ENCODE peak calls at places on chromosomes 3 and 15, in ten cellular contexts. O is HEK293T; B is cortex of kidney; H is H7; N is T47D; G is IMR-90; X is activated CD8-positive, alpha-beta T cell treated with anti-CD3 and anti-CD28 coated beads, Interleukin-2, amount 10 ng/mL, durations not matched to agents 7 days and 5 days; U is germinal center; V is nucleus accumbens; K is thoracic aorta. R is an unnamed sample.

GRCh38 chr15:90571063-90571541 is 41.4 kb downstream of the CRTC3 start:
- DNase-seq in O (no peak), B (no peak), H (no peak), N (peak; percentile 27), G (no peak), X (peak; percentile 31), U (no peak), V (peak; percentile 58), K (peak; percentile 36), R (no peak)

GRCh38 chr3:78825118-78825857 is 942.5 kb downstream of the ROBO1 start:
- DNase-seq in O (no peak), B (no peak), H (no peak), N (no peak), G (no peak), X (no peak), U (no peak), V (no peak), K (no peak), R (no peak)

GRCh38 chr15:64144565-64145281 is 6.8 kb upstream of the SNX22 start:
- DNase-seq in O (no peak), B (no peak), H (no peak), N (no peak), G (no peak), X (no peak), U (peak; percentile 47), V (peak; percentile 23), K (no peak), R (no peak)

GRCh38 chr3:67384790-67385397 is 269.5 kb downstream of the SUCLG2 start:
- DNase-seq in O (peak; percentile 59), B (no peak), H (peak; percentile 66), N (peak; percentile 74), G (peak; percentile 50), X (peak; percentile 57), U (peak; percentile 50), V (no peak), K (no peak), R (peak; percentile 70)

GRCh38 chr3:54150864-54151467 is 28.6 kb downstream of the CACNA2D3 start:
- DNase-seq in O (no peak), B (no peak), H (no peak), N (no peak), G (no peak), X (no peak), U (no peak), V (no peak), K (no peak), R (no peak)

GRCh38 chr3:63582943-63583500 is 69.5 kb upstream of the SNTN start:
- DNase-seq in O (no peak), B (no peak), H (no peak), N (no peak), G (no peak), X (no peak), U (no peak), V (no peak), K (no peak), R (no peak)

GRCh38 chr3:100641471-100642032 is 32.2 kb downstream of the ADGRG7 start:
- DNase-seq in O (no peak), B (no peak), H (no peak), N (no peak), G (no peak), X (no peak), U (no peak), V (no peak), K (no peak), R (no peak)

GRCh38 chr3:14366233-14366632 is 36.2 kb upstream of the SLC6A6 start:
- DNase-seq in O (no peak), B (no peak), H (no peak), N (no peak), G (no peak), X (no peak), U (no peak), V (no peak), K (no peak), R (no peak)

R was measured in D341Med.